ENCODE peak calls at places on chromosome 9, in ten cellular contexts. P, F, Z, C, V, N, A, X, I and G are unnamed samples. For H3K27me3, the result is how much of the 10 kb centered on the place peaks cover.

GRCh38 chr9:84978761-84979160 is 309.2 kb downstream of the NTRK2 start:
- DNase-seq in P (no peak), F (no peak), Z (no peak), C (no peak), V (no peak), N (no peak), A (no peak), X (no peak), I (no peak), G (no peak)

GRCh38 chr9:14219865-14220655 is 93.9 kb downstream of the NFIB start:
- DNase-seq in P (no peak), F (peak), Z (no peak), C (no peak), V (no peak), N (no peak), A (no peak), X (no peak), I (no peak), G (no peak)

GRCh38 chr9:96383165-96383939 is at the start of gene SLC35D2:
- DNase-seq in P (peak), F (peak), Z (peak), C (peak), V (peak), N (no peak), A (peak), X (peak), I (no peak), G (peak)

GRCh38 chr9:124015091-124015660 is 3.6 kb downstream of the LHX2 start:
- DNase-seq in P (no peak), F (no peak), Z (no peak), C (no peak), V (no peak), N (no peak), A (no peak), X (no peak), I (no peak), G (no peak)

GRCh38 chr9:126693428-126693931 is 79.8 kb downstream of the LMX1B start:
- DNase-seq in P (no peak), F (no peak), Z (no peak), C (no peak), V (no peak), N (no peak), A (no peak), X (no peak), I (no peak), G (no peak)

GRCh38 chr9:22214497-22215031 is 205.5 kb upstream of the CDKN2B start:
- DNase-seq in P (no peak), F (no peak), Z (no peak), C (no peak), V (no peak), N (no peak), A (peak), X (no peak), I (no peak), G (no peak)

GRCh38 chr9:33180526-33181184 is 13.5 kb upstream of the B4GALT1 start:
- DNase-seq in P (no peak), F (peak), Z (no peak), C (no peak), V (no peak), N (no peak), A (peak), X (no peak), I (no peak), G (no peak)

GRCh38 chr9:32989651-32990050 is 11.8 kb downstream of the APTX start:
- DNase-seq in P (no peak), F (no peak), Z (no peak), C (no peak), V (no peak), N (no peak), A (peak), X (no peak), I (no peak), G (no peak)

GRCh38 chr9:130565792-130566191 is 13.6 kb upstream of the FUBP3 start:
- DNase-seq in P (no peak), F (no peak), Z (no peak), C (no peak), V (no peak), N (no peak), A (peak), X (no peak), I (no peak), G (no peak)

GRCh38 chr9:23117621-23118020 is 671.0 kb downstream of the DMRTA1 start:
- DNase-seq in P (no peak), F (no peak), Z (no peak), C (no peak), V (no peak), N (no peak), A (peak), X (no peak), I (no peak), G (no peak)

GRCh38 chr9:16515207-16515606 is 355.3 kb downstream of the BNC2 start:
- DNase-seq in P (no peak), F (no peak), Z (no peak), C (no peak), V (no peak), N (no peak), A (peak), X (no peak), I (no peak), G (no peak)

GRCh38 chr9:131562032-131562959 is 17.0 kb downstream of the PRRT1B start:
- DNase-seq in P (no peak), F (peak), Z (no peak), C (peak), V (no peak), N (no peak), A (no peak), X (no peak), I (no peak), G (no peak)

GRCh38 chr9:38181216-38181615 is 112.2 kb upstream of the SHB start:
- DNase-seq in P (no peak), F (no peak), Z (no peak), C (no peak), V (no peak), N (no peak), A (peak), X (no peak), I (no peak), G (no peak)

GRCh38 chr9:3751125-3751758 is 225.4 kb upstream of the RFX3 start:
- DNase-seq in P (no peak), F (peak), Z (peak), C (peak), V (no peak), N (no peak), A (peak), X (no peak), I (no peak), G (no peak)

DNA sequence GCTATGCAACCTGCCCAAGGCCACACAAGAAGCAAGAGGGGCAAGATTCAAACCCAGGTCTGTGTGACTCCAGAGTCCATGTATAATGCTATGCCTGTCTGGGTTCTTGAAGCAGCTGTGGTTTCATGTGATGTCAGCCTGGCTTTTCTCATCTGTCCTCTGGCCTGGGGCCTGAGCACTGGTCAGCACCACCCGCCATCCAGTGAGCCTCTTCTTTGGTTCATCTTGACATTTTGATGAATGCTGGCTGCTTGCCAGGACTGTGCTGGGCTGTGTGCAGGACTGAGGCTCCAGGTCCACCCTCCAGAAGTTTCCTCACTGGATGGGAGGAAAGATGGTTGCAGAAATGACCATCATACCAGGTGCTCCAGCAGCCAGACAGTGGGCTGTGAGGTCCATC is 61.5 kb downstream of the TSTD2 start:
- DNase-seq in P (no peak), F (peak), Z (no peak), C (no peak), V (no peak), N (no peak), A (no peak), X (no peak), I (no peak), G (peak)
- H3K27ac ChIP-seq in P (peak), F (no peak), Z (no peak), C (no peak), V (no peak), N (peak), A (no peak), X (no peak), I (no peak), G (no peak)

GRCh38 chr9:117374076-117374740 is 40.6 kb downstream of the ASTN2 start:
- DNase-seq in P (no peak), F (no peak), Z (no peak), C (no peak), V (no peak), N (no peak), A (no peak), X (no peak), I (no peak), G (no peak)

GRCh38 chr9:117377046-117377445 is 37.8 kb downstream of the ASTN2 start:
- DNase-seq in P (no peak), F (no peak), Z (peak), C (no peak), V (no peak), N (no peak), A (no peak), X (no peak), I (no peak), G (no peak)

DNA sequence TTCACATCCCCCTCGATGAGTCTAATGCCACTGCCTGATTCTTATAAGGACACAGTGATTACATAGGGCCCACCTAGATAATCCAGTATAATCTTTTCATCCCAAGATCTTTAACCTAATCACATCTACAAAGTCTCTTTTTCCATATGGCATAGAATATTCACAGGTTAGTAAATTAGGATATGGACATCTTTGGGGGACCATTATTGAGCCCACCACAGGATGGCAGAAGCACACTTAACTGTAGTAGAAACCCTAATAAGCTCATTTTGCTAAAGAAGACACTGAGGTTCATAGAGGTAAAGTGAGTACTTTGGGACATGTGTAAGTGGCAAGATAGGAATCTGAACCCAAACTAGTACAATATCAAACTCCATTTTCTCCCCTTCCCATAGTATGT is 38.9 kb downstream of the ASTN2 start:
- DNase-seq in P (no peak), F (no peak), Z (no peak), C (no peak), V (no peak), N (no peak), A (no peak), X (no peak), I (no peak), G (no peak)
- H3K27me3 ChIP-seq in P (under half), F (under half), Z (under half), C (under half), V (under half), N (under half), A (under half), X (under half), I (under half), G (under half)

GRCh38 chr9:137550241-137550621 is at the start of gene PNPLA7:
- DNase-seq in P (peak), F (peak), Z (peak), C (peak), V (peak), N (no peak), A (peak), X (peak), I (no peak), G (peak)

GRCh38 chr9:137554349-137554748 is 2.7 kb downstream of the MRPL41 start:
- DNase-seq in P (no peak), F (no peak), Z (no peak), C (no peak), V (no peak), N (no peak), A (no peak), X (no peak), I (no peak), G (no peak)

GRCh38 chr9:137555179-137555578 is 3.5 kb downstream of the MRPL41 start:
- DNase-seq in P (no peak), F (no peak), Z (no peak), C (no peak), V (no peak), N (no peak), A (no peak), X (no peak), I (no peak), G (no peak)

GRCh38 chr9:137550958-137551655 is 572 bp upstream of the MRPL41 start:
- DNase-seq in P (no peak), F (no peak), Z (no peak), C (peak), V (no peak), N (no peak), A (peak), X (peak), I (no peak), G (no peak)

GRCh38 chr9:137551656-137552534 is at the start of gene MRPL41:
- DNase-seq in P (peak), F (peak), Z (peak), C (peak), V (peak), N (no peak), A (peak), X (peak), I (peak), G (peak)
- H3K27ac ChIP-seq in P (peak), F (peak), Z (peak), C (peak), V (peak), N (peak), A (peak), X (peak), I (peak), G (peak)

DNA sequence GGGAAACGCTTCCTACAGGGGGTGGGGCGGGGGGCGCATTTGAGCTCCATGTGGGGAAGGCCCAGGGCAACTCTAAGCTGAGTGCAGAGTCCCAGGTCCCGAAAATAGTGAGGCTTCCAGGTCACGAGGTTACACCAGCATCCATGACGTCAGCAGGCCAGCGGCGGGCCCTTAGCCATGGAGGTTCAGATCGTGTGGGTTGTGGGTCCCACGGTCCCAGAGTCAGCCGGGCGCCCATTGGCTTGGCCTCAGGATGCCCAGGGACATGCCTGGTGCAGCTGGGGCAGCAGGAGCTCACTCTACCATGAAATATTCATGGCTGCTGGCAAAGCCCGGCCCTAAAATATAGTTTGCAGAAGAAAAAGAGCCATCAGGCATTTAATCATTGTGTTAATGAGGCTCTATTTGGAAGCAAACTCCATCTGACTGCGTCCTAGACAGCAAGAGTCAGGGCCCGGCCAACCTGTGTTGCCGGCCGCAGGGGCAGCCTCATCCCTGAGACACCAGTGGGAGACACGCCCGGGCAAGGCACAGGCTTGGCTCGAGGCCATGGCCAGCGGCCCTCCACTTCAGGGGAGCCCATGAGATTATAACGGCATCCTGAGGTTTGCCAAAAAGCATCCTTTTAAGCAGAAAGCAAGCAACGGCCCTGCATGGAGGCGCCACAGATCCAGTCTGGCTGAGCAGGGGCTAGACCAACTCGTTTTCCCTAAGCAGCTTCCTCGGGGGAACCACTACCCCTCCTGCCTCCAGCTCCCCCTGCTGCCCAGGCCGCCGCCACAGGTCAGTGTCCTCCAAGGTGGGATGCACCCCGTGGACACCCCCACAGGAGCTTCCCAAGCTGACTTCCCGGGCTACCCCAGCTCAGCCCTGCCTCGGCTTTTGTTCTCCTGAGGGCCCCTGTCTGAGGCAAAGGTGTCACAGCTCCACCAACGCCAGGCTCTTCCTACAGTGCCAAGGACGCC is 108.9 kb upstream of the PPP1R26 start:
- DNase-seq in P (no peak), F (no peak), Z (no peak), C (no peak), V (no peak), N (no peak), A (no peak), X (no peak), I (no peak), G (no peak)
- H3K27me3 ChIP-seq in P (half or more), F (under half), Z (under half), C (under half), V (under half), N (under half), A (under half), X (under half), I (under half), G (under half)

DNA sequence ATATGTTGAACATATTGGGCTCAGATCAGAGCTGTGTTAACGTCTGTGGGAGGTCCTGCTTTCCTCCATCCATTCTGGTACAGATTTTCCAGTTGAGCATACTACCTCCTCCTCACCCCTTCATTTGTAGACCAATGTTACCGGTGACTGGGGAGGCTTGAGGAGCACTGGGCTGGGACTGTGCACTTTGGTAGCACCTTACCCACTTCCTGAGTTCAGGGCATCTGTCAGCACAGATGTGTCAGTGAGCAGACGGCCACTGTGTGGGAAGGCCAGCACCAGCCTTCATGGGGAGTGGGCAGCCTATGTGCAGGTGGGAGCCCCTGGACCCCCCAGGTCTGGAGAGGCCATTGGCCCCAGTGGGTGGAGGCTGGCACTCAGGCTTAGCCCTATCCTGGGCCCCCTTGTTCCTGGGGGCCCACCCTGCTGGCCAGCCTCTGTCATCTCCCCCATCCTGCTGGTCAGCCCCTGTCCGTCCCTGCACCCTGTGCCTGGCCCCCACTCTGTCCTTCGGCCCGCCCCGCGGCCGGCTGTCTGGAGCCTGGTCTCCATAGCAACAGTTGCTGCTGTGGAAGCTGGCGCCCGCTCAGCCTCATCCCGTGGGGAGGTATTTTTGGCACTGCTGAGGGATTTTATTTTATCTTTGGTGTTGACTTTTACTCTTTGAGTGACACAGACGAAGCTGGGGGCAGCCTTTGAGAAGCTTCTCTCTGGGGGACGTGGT is 21.3 kb downstream of the WNK2 start:
- DNase-seq in P (peak), F (peak), Z (peak), C (peak), V (no peak), N (no peak), A (peak), X (peak), I (no peak), G (peak)
- H3K27ac ChIP-seq in P (peak), F (peak), Z (peak), C (peak), V (no peak), N (no peak), A (no peak), X (peak), I (no peak), G (peak)

DNA sequence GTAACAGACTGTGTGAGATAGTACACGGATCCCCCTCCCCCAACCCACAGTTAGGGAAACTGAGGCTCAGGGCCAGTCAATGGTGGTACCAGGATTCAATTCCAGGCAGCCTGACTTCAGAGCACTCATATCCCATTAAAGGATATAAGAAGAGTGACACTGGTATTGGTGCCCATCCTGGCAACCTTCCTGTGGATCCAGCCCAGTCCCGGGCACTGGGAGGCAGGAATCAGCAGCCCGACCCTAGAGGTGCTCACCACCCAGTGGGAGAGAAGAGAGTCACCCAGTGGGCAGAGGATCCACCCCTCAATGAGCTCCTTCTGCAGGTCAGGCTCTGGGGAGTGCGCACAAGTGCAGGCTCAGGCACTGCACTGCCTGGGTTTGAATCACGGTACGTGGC is 26.5 kb upstream of the KIF12 start:
- DNase-seq in P (no peak), F (no peak), Z (no peak), C (no peak), V (no peak), N (no peak), A (no peak), X (no peak), I (no peak), G (no peak)
- H3K27me3 ChIP-seq in P (under half), F (under half), Z (under half), C (under half), V (under half), N (under half), A (under half), X (under half), I (under half), G (under half)

DNA sequence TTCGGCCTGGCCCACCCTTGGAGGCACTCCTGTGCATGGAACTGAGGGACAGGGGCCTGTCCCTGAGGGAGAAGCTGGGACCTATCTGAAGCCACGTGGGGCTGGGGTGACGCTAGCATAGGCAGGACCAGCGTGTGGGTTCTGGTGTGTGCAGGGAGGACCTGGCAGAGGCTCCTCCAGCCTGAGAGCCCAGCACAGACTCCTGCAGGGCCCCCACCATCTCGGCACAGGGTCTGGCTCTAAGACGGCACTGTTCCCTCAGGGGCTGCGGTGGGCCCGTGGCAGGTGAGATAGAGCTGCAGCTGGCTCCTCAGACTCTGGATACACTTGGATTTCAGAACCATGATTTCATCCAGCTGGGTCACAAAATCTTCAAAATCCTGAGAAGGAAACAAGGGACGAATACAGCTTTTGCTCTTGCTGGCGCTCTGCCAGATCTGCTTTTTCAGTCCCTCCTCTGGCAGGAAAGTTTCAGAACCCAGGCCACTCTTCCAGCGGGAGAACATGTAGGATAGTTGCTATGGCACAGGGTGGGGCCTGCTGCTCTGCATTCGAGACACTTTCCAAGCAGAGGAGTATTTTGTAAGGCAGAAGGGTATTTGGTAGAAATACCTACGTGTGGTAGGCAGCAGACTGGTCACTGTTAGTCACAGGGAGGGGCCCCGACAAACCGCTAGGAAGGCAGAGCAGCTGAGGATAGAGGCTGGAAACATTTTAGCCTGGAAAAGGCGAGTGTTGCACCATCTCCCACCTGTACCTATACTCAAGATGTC is 74.7 kb downstream of the KIF24 start:
- DNase-seq in P (peak), F (peak), Z (peak), C (no peak), V (no peak), N (no peak), A (peak), X (no peak), I (peak), G (peak)
- H3K27ac ChIP-seq in P (peak), F (peak), Z (peak), C (no peak), V (no peak), N (peak), A (peak), X (no peak), I (peak), G (peak)